ENCODE peak calls at places on chromosomes 6 and 20, in four cellular contexts. J is HCT116, C is GM12878, W is K562. G is an unnamed sample.

GRCh38 chr20:61950631-61951010 is 115.1 kb downstream of the TAF4 start:
- DNase-seq in C (no peak), W (no peak), J (no peak), G (no peak)

GRCh38 chr20:62062661-62063600 is 2.8 kb downstream of the TAF4 start:
- DNase-seq in C (no peak), W (no peak), J (no peak), G (no peak)

GRCh38 chr20:47466704-47467459 is 34.8 kb upstream of the NCOA3 start:
- DNase-seq in C (no peak), J (no peak), W (no peak), G (no peak)

GRCh38 chr6:126640921-126641320 is 301.0 kb downstream of the CENPW start:
- DNase-seq in J (no peak), C (no peak), W (no peak), G (no peak)

GRCh38 chr20:33539129-33539528 is 49.2 kb downstream of the CBFA2T2 start:
- DNase-seq in C (no peak), W (no peak), J (no peak), G (no peak)

GRCh38 chr6:121886223-121886830 is 450.9 kb downstream of the GJA1 start:
- DNase-seq in W (no peak), C (no peak), J (no peak), G (no peak)

GRCh38 chr6:124430741-124431140 is 531.5 kb upstream of the RNF217 start:
- DNase-seq in C (no peak), J (no peak), W (no peak), G (no peak)

GRCh38 chr6:30819287-30819917 is 64.9 kb upstream of the DDR1 start:
- DNase-seq in C (no peak), J (no peak), W (no peak), G (no peak)

GRCh38 chr6:166567107-166567506 is 19.4 kb downstream of the RAMACL start:
- DNase-seq in C (no peak), W (no peak), J (no peak), G (no peak)

GRCh38 chr6:30748301-30748769 is 4.0 kb upstream of the IER3 start:
- DNase-seq in C (no peak), J (no peak), W (no peak), G (no peak)

GRCh38 chr20:57384953-57385761 is 6.0 kb upstream of the RBM38 start:
- DNase-seq in C (no peak), W (no peak), J (no peak), G (no peak)

GRCh38 chr6:136658711-136659110 is 108.5 kb upstream of the MAP7 start:
- DNase-seq in J (no peak), W (no peak), C (no peak), G (no peak)

GRCh38 chr6:106300020-106300772 is 25.4 kb downstream of the ATG5 start:
- DNase-seq in W (no peak), J (no peak), C (no peak), G (no peak)

GRCh38 chr6:106300944-106301343 is 24.6 kb downstream of the ATG5 start:
- DNase-seq in J (no peak), W (peak), C (peak), G (no peak)
- TF ChIP-seq SP1 in J (no peak), W (no peak), C (no peak), G (no peak)

GRCh38 chr6:41895300-41896233 is at the start of gene USP49:
- DNase-seq in C (peak), W (peak), J (peak), G (peak)
- TF ChIP-seq SIN3A in C (peak), W (peak), J (no peak), G (peak)

GRCh38 chr6:13711384-13711725 is 280 bp downstream of the RANBP9 start:
- DNase-seq in W (no peak), J (no peak), C (no peak), G (no peak)
- TF ChIP-seq SP1 in W (no peak), J (no peak), C (no peak), G (no peak)

GRCh38 chr6:53394704-53395103 is 46.0 kb upstream of the ELOVL5 start:
- DNase-seq in C (no peak), J (no peak), W (no peak), G (no peak)

GRCh38 chr6:53391170-53391569 is 42.4 kb upstream of the ELOVL5 start:
- DNase-seq in W (no peak), J (no peak), C (no peak), G (no peak)

GRCh38 chr6:53395986-53396385 is 47.2 kb upstream of the ELOVL5 start:
- DNase-seq in J (no peak), W (no peak), C (no peak), G (no peak)

GRCh38 chr6:53390010-53390409 is 41.3 kb upstream of the ELOVL5 start:
- DNase-seq in C (no peak), W (no peak), J (no peak), G (no peak)
- TF ChIP-seq SIN3A in C (no peak), W (no peak), J (no peak), G (no peak)

GRCh38 chr20:20611165-20611564 is 101.3 kb downstream of the RALGAPA2 start:
- DNase-seq in C (no peak), W (no peak), J (no peak), G (no peak)
- TF ChIP-seq SP1 in C (no peak), W (no peak), J (no peak), G (no peak)

GRCh38 chr20:48910360-48910781 is 11.1 kb upstream of the ARFGEF2 start:
- DNase-seq in W (no peak), J (no peak), C (no peak), G (no peak)
- TF ChIP-seq SIN3A in W (no peak), J (no peak), C (no peak), G (no peak)

GRCh38 chr6:33929575-33930288 is 125.9 kb upstream of the MLN start:
- DNase-seq in W (no peak), J (no peak), C (no peak), G (no peak)
- TF ChIP-seq SP1 in W (no peak), J (no peak), C (no peak), G (no peak)

G was measured in H1.